ENCODE peak calls at places on chromosomes 3 and 15, in ten cellular contexts. B is CD4-positive, alpha-beta T cell; J is transverse colon; T is heart right ventricle; F is right lobe of liver; N is GM12865; P is neural crest cell; C is Peyer's patch; L is tibial artery; X is MM.1S. E is an unnamed sample.

GRCh38 chr3:21405671-21406667 is 345.0 kb downstream of the ZNF385D start:
- DNase-seq in B (no peak), J (no peak), T (no peak), F (peak), N (no peak), P (no peak), C (no peak), L (no peak), X (no peak), E (no peak)

GRCh38 chr3:188002626-188003138 is 151.3 kb upstream of the LPP start:
- DNase-seq in B (no peak), J (no peak), T (no peak), F (no peak), N (no peak), P (no peak), C (no peak), L (no peak), X (no peak), E (no peak)

GRCh38 chr3:56573501-56573900 is 16.5 kb downstream of the CCDC66 start:
- DNase-seq in B (no peak), J (no peak), T (no peak), F (no peak), N (no peak), P (no peak), C (no peak), L (no peak), X (no peak), E (no peak)

GRCh38 chr3:157145566-157145965 is 14.4 kb downstream of the CCNL1 start:
- DNase-seq in B (no peak), J (no peak), T (no peak), F (no peak), N (no peak), P (no peak), C (no peak), L (no peak), X (no peak), E (no peak)

GRCh38 chr15:67125589-67126502 is 60.4 kb downstream of the SMAD3 start:
- DNase-seq in B (no peak), J (no peak), T (peak), F (no peak), N (no peak), P (no peak), C (no peak), L (peak), X (no peak), E (no peak)

GRCh38 chr15:58539548-58539947 is 107.8 kb downstream of the LIPC start:
- DNase-seq in B (no peak), J (no peak), T (no peak), F (peak), N (no peak), P (no peak), C (no peak), L (no peak), X (no peak), E (no peak)

GRCh38 chr3:137692803-137693431 is 71.2 kb upstream of the SOX14 start:
- DNase-seq in B (no peak), J (no peak), T (no peak), F (no peak), N (peak), P (peak), C (no peak), L (no peak), X (peak), E (no peak)

GRCh38 chr3:53803816-53804545 is 42.2 kb downstream of the CHDH start:
- DNase-seq in B (no peak), J (no peak), T (no peak), F (no peak), N (no peak), P (no peak), C (no peak), L (peak), X (no peak), E (no peak)

GRCh38 chr3:116920836-116921596 is 211.4 kb downstream of the TUSC7 start:
- DNase-seq in B (no peak), J (no peak), T (no peak), F (no peak), N (no peak), P (no peak), C (no peak), L (no peak), X (no peak), E (no peak)

GRCh38 chr15:45116482-45117326 is 2.6 kb downstream of the DUOXA2 start:
- DNase-seq in B (no peak), J (no peak), T (no peak), F (no peak), N (no peak), P (no peak), C (no peak), L (no peak), X (no peak), E (no peak)

GRCh38 chr3:157531301-157531660 is 28.1 kb upstream of the VEPH1 start:
- DNase-seq in B (no peak), J (no peak), T (no peak), F (no peak), N (no peak), P (no peak), C (no peak), L (no peak), X (no peak), E (no peak)

GRCh38 chr3:40616420-40616819 is 91.7 kb downstream of the ZNF621 start:
- DNase-seq in B (no peak), J (no peak), T (no peak), F (no peak), N (no peak), P (no peak), C (no peak), L (no peak), X (no peak), E (no peak)

GRCh38 chr3:115348951-115349745 is 202.1 kb upstream of the ZBTB20 start:
- DNase-seq in B (no peak), J (no peak), T (no peak), F (no peak), N (no peak), P (no peak), C (no peak), L (no peak), X (no peak), E (no peak)

GRCh38 chr15:26179906-26180305 is 316.8 kb upstream of the ATP10A start:
- DNase-seq in B (no peak), J (no peak), T (no peak), F (no peak), N (no peak), P (no peak), C (no peak), L (no peak), X (no peak), E (no peak)

GRCh38 chr3:146532406-146532805 is 12.0 kb downstream of the PLSCR1 start:
- DNase-seq in B (no peak), J (no peak), T (no peak), F (no peak), N (no peak), P (no peak), C (no peak), L (no peak), X (no peak), E (no peak)

GRCh38 chr3:114455432-114455831 is 161.6 kb downstream of the TIGIT start:
- DNase-seq in B (no peak), J (no peak), T (no peak), F (no peak), N (no peak), P (no peak), C (no peak), L (no peak), X (no peak), E (no peak)

GRCh38 chr3:120440001-120440703 is 10.6 kb downstream of the FSTL1 start:
- DNase-seq in B (no peak), J (no peak), T (no peak), F (no peak), N (no peak), P (no peak), C (no peak), L (no peak), X (no peak), E (no peak)

GRCh38 chr3:14460342-14461005 is 58.1 kb downstream of the SLC6A6 start:
- DNase-seq in B (no peak), J (peak), T (peak), F (no peak), N (no peak), P (no peak), C (no peak), L (peak), X (no peak), E (no peak)

GRCh38 chr15:68620721-68621528 is 42.1 kb downstream of the CORO2B start:
- DNase-seq in B (no peak), J (peak), T (peak), F (peak), N (no peak), P (no peak), C (peak), L (peak), X (no peak), E (no peak)

GRCh38 chr3:141663993-141664392 is 74.1 kb upstream of the RNF7 start:
- DNase-seq in B (no peak), J (no peak), T (no peak), F (no peak), N (no peak), P (no peak), C (no peak), L (no peak), X (no peak), E (no peak)

GRCh38 chr3:176219970-176220369 is 977.3 kb downstream of the TBL1XR1 start:
- DNase-seq in B (no peak), J (no peak), T (no peak), F (no peak), N (no peak), P (no peak), C (no peak), L (no peak), X (no peak), E (no peak)

GRCh38 chr15:66097151-66098018 is 156.2 kb downstream of the MEGF11 start:
- DNase-seq in B (no peak), J (no peak), T (no peak), F (no peak), N (no peak), P (no peak), C (peak), L (no peak), X (no peak), E (no peak)

GRCh38 chr3:126937533-126938432 is 45.1 kb upstream of the PLXNA1 start:
- DNase-seq in B (no peak), J (no peak), T (peak), F (no peak), N (no peak), P (no peak), C (no peak), L (peak), X (no peak), E (no peak)

GRCh38 chr15:86439614-86440013 is 359.9 kb downstream of the AGBL1 start:
- DNase-seq in B (no peak), J (no peak), T (no peak), F (no peak), N (no peak), P (no peak), C (no peak), L (no peak), X (no peak), E (no peak)

GRCh38 chr15:98103570-98103969 is 143.1 kb downstream of the ARRDC4 start:
- DNase-seq in B (no peak), J (no peak), T (no peak), F (no peak), N (no peak), P (no peak), C (no peak), L (no peak), X (no peak), E (no peak)

GRCh38 chr3:196670335-196670734 is 30.8 kb downstream of the NRROS start:
- DNase-seq in B (no peak), J (no peak), T (no peak), F (no peak), N (peak), P (no peak), C (no peak), L (peak), X (no peak), E (no peak)

GRCh38 chr3:16467368-16467767 is 46.1 kb downstream of the RFTN1 start:
- DNase-seq in B (no peak), J (no peak), T (no peak), F (no peak), N (peak), P (no peak), C (no peak), L (no peak), X (no peak), E (no peak)

GRCh38 chr15:76815421-76815820 is 89.7 kb downstream of the SCAPER start:
- DNase-seq in B (no peak), J (no peak), T (no peak), F (no peak), N (no peak), P (no peak), C (no peak), L (no peak), X (no peak), E (no peak)

GRCh38 chr15:66356359-66357236 is at the start of gene TIPIN:
- DNase-seq in B (peak), J (peak), T (peak), F (peak), N (peak), P (peak), C (peak), L (peak), X (peak), E (peak)

GRCh38 chr3:144482876-144483275 is 511.3 kb downstream of the DIPK2A start:
- DNase-seq in B (no peak), J (no peak), T (no peak), F (no peak), N (peak), P (no peak), C (no peak), L (no peak), X (no peak), E (no peak)

GRCh38 chr3:197186887-197187588 is 111.4 kb downstream of the DLG1 start:
- DNase-seq in B (no peak), J (no peak), T (peak), F (no peak), N (peak), P (no peak), C (no peak), L (no peak), X (peak), E (no peak)

GRCh38 chr3:115272036-115272824 is 125.1 kb upstream of the ZBTB20 start:
- DNase-seq in B (no peak), J (no peak), T (no peak), F (no peak), N (no peak), P (no peak), C (no peak), L (no peak), X (no peak), E (no peak)

GRCh38 chr3:100665230-100665629 is 44.1 kb upstream of the TFG start:
- DNase-seq in B (no peak), J (no peak), T (no peak), F (no peak), N (peak), P (no peak), C (no peak), L (no peak), X (peak), E (no peak)

GRCh38 chr3:186571644-186572013 is 1.1 kb downstream of the DNAJB11 start:
- DNase-seq in B (no peak), J (no peak), T (no peak), F (no peak), N (no peak), P (no peak), C (no peak), L (no peak), X (no peak), E (no peak)

GRCh38 chr3:58560771-58561311 is 16.4 kb downstream of the FAM107A start:
- DNase-seq in B (no peak), J (no peak), T (no peak), F (peak), N (no peak), P (no peak), C (no peak), L (no peak), X (no peak), E (no peak)

GRCh38 chr3:186121271-186121670 is 12.4 kb upstream of the ETV5 start:
- DNase-seq in B (no peak), J (no peak), T (no peak), F (no peak), N (no peak), P (no peak), C (no peak), L (no peak), X (no peak), E (no peak)

GRCh38 chr3:79844176-79844575 is 76.4 kb upstream of the ROBO1 start:
- DNase-seq in B (no peak), J (no peak), T (no peak), F (no peak), N (no peak), P (no peak), C (no peak), L (no peak), X (no peak), E (no peak)
- TF ChIP-seq CTCF in B (no peak), J (no peak), T (no peak), F (no peak), N (no peak), P (no peak), C (no peak), L (no peak), X (no peak), E (no peak)

GRCh38 chr3:61372723-61373122 is 121.5 kb upstream of the FHIT start:
- DNase-seq in B (no peak), J (no peak), T (no peak), F (no peak), N (no peak), P (no peak), C (no peak), L (no peak), X (no peak), E (no peak)

GRCh38 chr3:61371123-61371522 is 119.9 kb upstream of the FHIT start:
- DNase-seq in B (no peak), J (no peak), T (no peak), F (no peak), N (peak), P (peak), C (no peak), L (no peak), X (peak), E (no peak)
- TF ChIP-seq CTCF in B (peak), J (peak), T (peak), F (peak), N (peak), P (peak), C (no peak), L (no peak), X (peak), E (peak)

GRCh38 chr3:112437146-112438022 is 61.9 kb downstream of the BTLA start:
- DNase-seq in B (no peak), J (no peak), T (no peak), F (no peak), N (peak), P (no peak), C (no peak), L (no peak), X (peak), E (no peak)
- TF ChIP-seq CTCF in B (peak), J (peak), T (no peak), F (peak), N (peak), P (peak), C (peak), L (peak), X (peak), E (peak)

DNA sequence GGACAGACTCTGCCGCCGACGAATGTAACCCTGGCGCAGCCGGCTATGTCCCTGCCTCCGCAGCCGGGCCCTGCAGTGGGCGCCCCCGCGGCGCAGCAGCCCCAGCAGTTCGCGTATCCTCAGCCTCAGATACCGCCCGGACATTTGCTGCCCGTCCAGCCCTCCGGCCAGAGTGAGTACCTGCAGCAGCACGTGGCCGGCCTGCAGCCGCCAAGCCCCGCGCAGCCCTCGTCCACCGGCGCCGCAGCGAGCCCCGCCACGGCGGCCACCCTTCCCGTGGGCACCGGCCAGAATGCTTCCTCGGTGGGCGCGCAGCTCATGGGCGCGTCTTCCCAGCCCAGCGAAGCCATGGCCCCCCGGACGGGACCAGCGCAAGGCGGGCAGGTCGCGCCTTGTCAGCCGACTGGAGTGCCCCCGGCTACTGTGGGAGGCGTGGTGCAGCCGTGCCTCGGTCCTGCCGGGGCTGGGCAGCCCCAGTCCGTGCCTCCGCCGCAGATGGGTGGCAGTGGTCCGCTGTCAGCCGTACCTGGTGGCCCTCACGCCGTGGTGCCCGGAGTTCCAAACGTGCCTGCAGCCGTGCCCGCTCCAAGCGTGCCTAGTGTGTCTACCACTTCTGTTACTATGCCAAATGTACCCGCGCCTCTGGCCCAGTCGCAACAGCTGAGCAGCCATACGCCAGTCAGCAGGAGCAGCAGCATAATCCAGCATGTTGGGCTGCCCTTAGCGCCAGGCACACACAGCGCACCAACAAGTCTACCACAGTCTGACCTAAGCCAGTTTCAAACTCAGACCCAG is 2.4 kb downstream of the TSC22D2 start:
- DNase-seq in B (peak), J (peak), T (peak), F (peak), N (peak), P (peak), C (peak), L (peak), X (peak), E (no peak)
- TF ChIP-seq CTCF in B (no peak), J (no peak), T (no peak), F (no peak), N (no peak), P (no peak), C (no peak), L (no peak), X (no peak), E (no peak)

GRCh38 chr15:63503739-63504246 is 600 bp upstream of the USP3 start:
- DNase-seq in B (peak), J (peak), T (peak), F (peak), N (peak), P (no peak), C (no peak), L (peak), X (peak), E (no peak)

GRCh38 chr15:63505842-63506222 is 1.4 kb downstream of the USP3 start:
- DNase-seq in B (no peak), J (no peak), T (no peak), F (no peak), N (no peak), P (no peak), C (no peak), L (no peak), X (no peak), E (no peak)

GRCh38 chr15:63504247-63504978 is at the start of gene USP3:
- DNase-seq in B (peak), J (peak), T (peak), F (peak), N (peak), P (peak), C (peak), L (peak), X (peak), E (peak)

GRCh38 chr15:63506537-63507035 is 2.2 kb downstream of the USP3 start:
- DNase-seq in B (no peak), J (no peak), T (no peak), F (no peak), N (peak), P (no peak), C (no peak), L (no peak), X (no peak), E (no peak)

GRCh38 chr15:63504979-63505841 is 817 bp downstream of the USP3 start:
- DNase-seq in B (peak), J (peak), T (peak), F (peak), N (peak), P (peak), C (peak), L (peak), X (peak), E (no peak)
- TF ChIP-seq CTCF in B (peak), J (peak), T (no peak), F (peak), N (peak), P (peak), C (peak), L (peak), X (peak), E (no peak)

GRCh38 chr3:38138347-38139190 is at the start of gene MYD88:
- DNase-seq in B (peak), J (peak), T (peak), F (peak), N (peak), P (peak), C (peak), L (peak), X (peak), E (no peak)
- TF ChIP-seq CTCF in B (no peak), J (no peak), T (no peak), F (no peak), N (no peak), P (no peak), C (no peak), L (no peak), X (no peak), E (no peak)